ENCODE peak calls at places on chromosome 6, in five cellular contexts. T is AG10803, J is cerebellar cortex, D is A549, S is epithelial cell of esophagus. A is an unnamed sample.

GRCh38 chr6:134826889-134827737 is 122.8 kb downstream of the ALDH8A1 start:
- DNase-seq in S (peak), J (no peak), D (no peak), T (peak), A (peak)

GRCh38 chr6:167670938-167671338 is 155.8 kb upstream of the AFDN start:
- DNase-seq in J (no peak), D (no peak), T (no peak), S (no peak), A (no peak)

GRCh38 chr6:110378552-110378951 is 20.4 kb upstream of the METTL24 start:
- DNase-seq in J (no peak), S (no peak), T (no peak), D (no peak), A (no peak)

GRCh38 chr6:87848616-87849015 is 146.6 kb upstream of the AKIRIN2 start:
- DNase-seq in J (no peak), T (no peak), D (no peak), S (peak), A (no peak)

GRCh38 chr6:30508890-30509736 is 19.8 kb downstream of the HLA-E start:
- DNase-seq in T (peak), J (no peak), S (peak), D (no peak), A (no peak)

GRCh38 chr6:19368511-19368910 is 468.7 kb upstream of the ID4 start:
- DNase-seq in J (no peak), D (no peak), S (peak), T (peak), A (peak)

GRCh38 chr6:168496932-168497331 is 55.9 kb downstream of the SMOC2 start:
- DNase-seq in D (no peak), T (no peak), J (no peak), S (no peak), A (no peak)

GRCh38 chr6:103273048-103273447 is 1586.7 kb downstream of the HACE1 start:
- DNase-seq in D (peak), J (peak), T (no peak), S (peak), A (no peak)